ENCODE peak calls at places on chromosome 22, in nine cellular contexts. Z is neuronal stem cell, P is NCI-H774, V is HCT116, W is Right ventricle myocardium superior, K is NCI-H1417, M is brain microvascular endothelial cell, E is RWPE1, C is osteocyte. A is an unnamed sample.

GRCh38 chr22:40415531-40416266 is 45.3 kb downstream of the SGSM3 start:
- DNase-seq in V (no peak), Z (no peak), P (no peak), K (no peak), M (no peak), W (no peak), E (no peak), C (peak), A (no peak)

GRCh38 chr22:44578516-44579230 is 80.6 kb upstream of the RTL6 start:
- DNase-seq in E (no peak), V (no peak), M (no peak), Z (no peak), P (no peak), C (no peak), K (no peak), W (no peak), A (no peak)

GRCh38 chr22:43393845-43394474 is 17.9 kb upstream of the MPPED1 start:
- DNase-seq in K (no peak), Z (no peak), E (no peak), P (no peak), W (no peak), C (no peak), M (no peak), V (no peak), A (no peak)

GRCh38 chr22:21779444-21779843 is 43.9 kb upstream of the YPEL1 start:
- DNase-seq in Z (no peak), W (no peak), P (no peak), V (no peak), M (no peak), K (no peak), E (no peak), C (no peak), A (no peak)

GRCh38 chr22:31139866-31140716 is at the start of gene PLA2G3:
- DNase-seq in Z (peak), K (peak), C (no peak), E (no peak), V (no peak), M (peak), W (no peak), P (peak), A (no peak)

GRCh38 chr22:37253164-37253660 is 9.1 kb upstream of the RAC2 start:
- DNase-seq in M (no peak), W (no peak), P (no peak), K (no peak), V (no peak), E (no peak), Z (no peak), C (no peak), A (no peak)

GRCh38 chr22:36728505-36728904 is 25.0 kb upstream of the CACNG2 start:
- DNase-seq in P (no peak), C (peak), M (no peak), Z (no peak), K (no peak), E (no peak), V (no peak), W (no peak), A (no peak)

GRCh38 chr22:36753120-36753802 is 22.7 kb downstream of the IFT27 start:
- DNase-seq in V (no peak), P (no peak), W (no peak), K (no peak), Z (no peak), E (peak), C (peak), M (no peak), A (no peak)

GRCh38 chr22:28594784-28595324 is 84.8 kb downstream of the TTC28 start:
- DNase-seq in E (peak), V (peak), W (no peak), M (peak), K (peak), C (no peak), P (peak), Z (peak), A (peak)

GRCh38 chr22:35766654-35767580 is 49.2 kb downstream of the APOL5 start:
- DNase-seq in P (no peak), K (peak), C (no peak), E (no peak), Z (peak), M (no peak), W (no peak), V (no peak), A (no peak)

GRCh38 chr22:23068832-23069385 is 1.4 kb upstream of the GNAZ start:
- DNase-seq in E (no peak), C (no peak), W (no peak), K (no peak), P (no peak), Z (no peak), V (no peak), M (no peak), A (no peak)

GRCh38 chr22:30181459-30182353 is 64.9 kb downstream of the LIF start:
- DNase-seq in P (no peak), E (no peak), W (no peak), M (no peak), K (no peak), Z (no peak), C (no peak), V (no peak), A (no peak)

GRCh38 chr22:17369553-17370035 is 334 bp downstream of the CECR2 start:
- DNase-seq in V (no peak), W (peak), C (no peak), K (peak), E (no peak), M (no peak), P (no peak), Z (peak), A (no peak)

GRCh38 chr22:45995405-45996101 is 18.6 kb upstream of the WNT7B start:
- DNase-seq in W (no peak), E (no peak), V (no peak), K (no peak), M (no peak), C (no peak), P (no peak), Z (no peak), A (no peak)

GRCh38 chr22:19520007-19520406 is 4.2 kb downstream of the CLDN5 start:
- DNase-seq in K (no peak), E (no peak), M (no peak), P (no peak), V (no peak), W (peak), C (no peak), Z (no peak), A (no peak)

GRCh38 chr22:37599161-37599560 is 9.5 kb upstream of the GGA1 start:
- DNase-seq in Z (no peak), E (no peak), W (no peak), M (no peak), V (no peak), C (no peak), K (no peak), P (no peak), A (no peak)

GRCh38 chr22:19814428-19814827 is 40.2 kb downstream of the GNB1L start:
- DNase-seq in V (no peak), Z (no peak), W (no peak), M (no peak), E (no peak), C (no peak), P (no peak), K (no peak), A (no peak)

GRCh38 chr22:37060801-37061610 is 9.5 kb downstream of the KCTD17 start:
- DNase-seq in P (no peak), V (no peak), E (no peak), M (no peak), Z (no peak), K (peak), W (no peak), C (no peak), A (no peak)

GRCh38 chr22:36386351-36386899 is 1.3 kb downstream of the MYH9 start:
- DNase-seq in W (peak), Z (no peak), V (no peak), E (no peak), K (peak), M (no peak), P (no peak), C (no peak), A (no peak)

GRCh38 chr22:46865642-46866041 is 103.2 kb downstream of the TBC1D22A start:
- DNase-seq in V (no peak), W (no peak), K (no peak), C (no peak), Z (no peak), P (no peak), E (no peak), M (no peak), A (no peak)

GRCh38 chr22:44369241-44369652 is 56.5 kb upstream of the SHISAL1 start:
- DNase-seq in C (no peak), W (peak), E (no peak), Z (no peak), V (no peak), M (no peak), K (no peak), P (no peak), A (no peak)

GRCh38 chr22:42760806-42761565 is 40.3 kb upstream of the A4GALT start:
- DNase-seq in P (no peak), C (no peak), M (no peak), W (no peak), V (no peak), E (no peak), Z (no peak), K (peak), A (no peak)

GRCh38 chr22:25362215-25362882 is 142.9 kb downstream of the CRYBB2 start:
- DNase-seq in P (peak), Z (peak), K (peak), C (no peak), V (peak), W (peak), E (peak), M (peak), A (peak)

A was measured in stromal cell of bone marrow.